ENCODE peak calls at places on chromosomes 11 and 22, in four cellular contexts. I, K, C and A are unnamed samples.

GRCh38 chr11:100808904-100809491 is 121.9 kb downstream of the ARHGAP42 start:
- DNase-seq in I (no peak), K (peak; percentile 23), C (no peak), A (peak; percentile 61)

GRCh38 chr11:93198221-93198650 is 445 bp upstream of the SLC36A4 start:
- DNase-seq in I (no peak), K (no peak), C (no peak), A (no peak)

GRCh38 chr22:30005213-30005857 is 74.9 kb upstream of the HORMAD2 start:
- DNase-seq in I (peak; percentile 70), K (peak; percentile 75), C (peak; percentile 69), A (peak; percentile 89)

GRCh38 chr11:68354181-68354872 is 41.9 kb downstream of the LRP5 start:
- DNase-seq in I (peak; percentile 83), K (peak; percentile 72), C (peak; percentile 85), A (peak; percentile 91)

GRCh38 chr11:107018902-107019493 is 722 bp upstream of the GUCY1A2 start:
- DNase-seq in I (peak; percentile 47), K (peak; percentile 92), C (peak; percentile 56), A (peak; percentile 91)

GRCh38 chr11:47905358-47906059 is 57.4 kb upstream of the NUP160 start:
- DNase-seq in I (no peak), K (no peak), C (no peak), A (no peak)

GRCh38 chr11:119228535-119229302 is 22.6 kb downstream of the CBL start:
- DNase-seq in I (no peak), K (no peak), C (no peak), A (no peak)

GRCh38 chr11:126480410-126481302 is 125.2 kb downstream of the ST3GAL4 start:
- DNase-seq in I (peak; percentile 85), K (peak; percentile 91), C (peak; percentile 68), A (peak; percentile 96)

GRCh38 chr11:2132229-2132620 is 7.0 kb downstream of the IGF2 start:
- DNase-seq in I (no peak), K (no peak), C (no peak), A (no peak)

GRCh38 chr22:41976070-41976901 is 7.0 kb downstream of the SEPTIN3 start:
- DNase-seq in I (no peak), K (peak; percentile 68), C (peak; percentile 34), A (peak; percentile 67)

GRCh38 chr11:63508745-63509144 is 2.9 kb downstream of the LGALS12 start:
- DNase-seq in I (no peak), K (no peak), C (no peak), A (no peak)

GRCh38 chr11:86099727-86100320 is 30.9 kb upstream of the PICALM start:
- DNase-seq in I (no peak), K (peak; percentile 26), C (no peak), A (no peak)

GRCh38 chr11:118628432-118628831 is 21.0 kb downstream of the PHLDB1 start:
- DNase-seq in I (no peak), K (no peak), C (peak; percentile 77), A (no peak)

GRCh38 chr11:32630844-32631243 is 47.2 kb downstream of the EIF3M start:
- DNase-seq in I (no peak), K (no peak), C (no peak), A (no peak)

GRCh38 chr11:129699711-129700304 is 115.8 kb upstream of the TMEM45B start:
- DNase-seq in I (no peak), K (no peak), C (no peak), A (no peak)

GRCh38 chr11:95910638-95911368 is 13.1 kb downstream of the MTMR2 start:
- DNase-seq in I (no peak), K (no peak), C (no peak), A (no peak)

GRCh38 chr22:29916007-29916544 is 33.1 kb downstream of the MTMR3 start:
- DNase-seq in I (no peak), K (no peak), C (no peak), A (peak; percentile 22)

GRCh38 chr22:35056486-35056885 is 9.5 kb upstream of the ISX start:
- DNase-seq in I (no peak), K (no peak), C (no peak), A (no peak)

GRCh38 chr11:46543564-46543963 is 50.3 kb downstream of the AMBRA1 start:
- DNase-seq in I (no peak), K (no peak), C (no peak), A (no peak)

GRCh38 chr11:61549662-61550568 is 31.0 kb downstream of the SYT7 start:
- DNase-seq in I (no peak), K (no peak), C (peak; percentile 54), A (no peak)

GRCh38 chr11:70610561-70610960 is 212.2 kb downstream of the CTTN start:
- DNase-seq in I (no peak), K (peak; percentile 55), C (no peak), A (peak; percentile 51)

GRCh38 chr11:67265633-67266423 is 445 bp upstream of the GRK2 start:
- DNase-seq in I (peak; percentile 82), K (peak; percentile 89), C (peak; percentile 89), A (peak; percentile 88)

GRCh38 chr22:24416095-24416494 is 11.3 kb upstream of the ADORA2A start:
- DNase-seq in I (peak; percentile 15), K (no peak), C (no peak), A (no peak)
- H3K4me1 ChIP-seq in I (no peaks in the 10 kb centered on the region), K (no peaks in the 10 kb centered on the region), C (peaks cover 23% of the 10 kb centered on the region), A (peaks cover 3% of the 10 kb centered on the region)

DNA sequence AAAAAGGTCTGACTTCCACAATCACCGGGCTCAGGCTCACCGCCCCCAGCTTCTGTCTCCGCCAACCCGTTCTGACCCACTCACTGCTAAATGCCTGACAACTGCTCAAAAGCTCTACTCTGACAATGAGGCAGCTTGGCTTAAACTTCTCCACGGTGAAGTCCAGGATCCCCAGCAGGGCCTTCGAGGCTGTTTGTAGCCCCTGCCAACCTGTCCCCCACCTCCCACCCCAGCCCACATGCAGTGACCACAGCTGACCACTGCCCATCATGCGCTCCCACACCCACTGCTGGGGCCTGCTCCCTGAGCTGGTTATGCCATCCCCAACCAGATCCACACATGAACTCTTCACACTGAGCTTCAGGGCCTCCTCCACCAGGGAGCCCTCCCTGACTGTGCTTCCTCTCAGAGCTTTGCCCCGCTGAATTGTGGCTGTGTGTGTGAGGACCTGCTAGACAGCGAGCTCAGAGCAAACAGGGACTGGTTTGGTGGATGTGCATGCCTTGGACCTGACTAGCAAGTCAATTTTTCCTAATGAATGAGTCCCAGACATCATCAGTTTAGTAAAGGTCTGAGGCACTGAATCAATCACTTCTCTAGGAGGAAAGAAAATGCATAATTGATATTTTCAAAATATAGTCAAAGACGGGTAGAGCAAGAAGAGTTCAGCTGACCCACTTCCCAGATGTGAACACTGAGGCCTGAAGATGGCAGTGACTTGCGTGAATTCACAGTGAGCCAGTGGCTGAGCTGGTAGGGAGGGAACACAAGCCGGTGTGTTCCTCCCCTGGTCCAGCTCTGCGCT is 7.7 kb downstream of the LRRC32 start:
- DNase-seq in I (peak; percentile 13), K (no peak), C (no peak), A (no peak)
- H3K4me1 ChIP-seq in I (peaks cover 5% of the 10 kb centered on the region), K (no peaks in the 10 kb centered on the region), C (peaks cover 55% of the 10 kb centered on the region), A (peaks cover 30% of the 10 kb centered on the region)

GRCh38 chr11:19625438-19625837 is 87.2 kb upstream of the NAV2 start:
- DNase-seq in I (no peak), K (no peak), C (no peak), A (no peak)
- H3K4me1 ChIP-seq in I (no peaks in the 10 kb centered on the region), K (no peaks in the 10 kb centered on the region), C (peaks cover 21% of the 10 kb centered on the region), A (peaks cover 31% of the 10 kb centered on the region)

DNA sequence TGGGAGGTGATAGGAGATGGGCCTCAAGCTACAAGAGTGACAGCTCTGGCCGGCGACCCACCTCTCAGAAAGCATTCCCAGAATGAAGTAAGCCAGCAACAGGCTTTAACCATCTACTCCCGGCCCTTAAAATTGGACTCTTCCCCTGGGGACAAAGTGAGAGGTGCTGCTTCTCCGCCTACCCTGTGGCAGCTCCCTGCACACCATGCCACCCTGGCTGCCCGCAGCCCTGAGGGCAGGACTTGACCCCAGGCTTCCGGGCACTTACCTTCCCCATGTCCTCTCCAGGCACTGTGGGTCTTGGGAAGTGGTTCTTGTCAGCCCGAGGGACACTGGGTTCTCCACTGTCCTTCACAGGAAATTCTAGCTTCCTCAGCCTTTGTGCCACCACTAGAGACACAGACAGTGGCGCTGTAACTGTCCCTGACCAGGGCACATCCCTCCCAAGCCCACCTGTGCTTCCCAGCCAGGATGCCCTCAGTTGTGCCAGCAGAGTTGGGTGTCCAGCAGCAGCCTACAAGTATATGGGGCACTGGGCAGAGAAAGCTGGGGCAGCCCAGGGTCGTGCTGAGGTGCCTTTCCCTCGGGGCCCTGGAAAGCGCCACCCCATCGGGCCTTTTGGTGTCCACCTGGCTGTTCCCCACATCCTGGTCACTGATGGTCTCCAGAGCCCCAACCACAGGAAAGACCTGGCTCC is 28.9 kb downstream of the PPP2R1B start:
- DNase-seq in I (peak; percentile 47), K (no peak), C (peak; percentile 17), A (no peak)
- H3K4me1 ChIP-seq in I (peaks cover 47% of the 10 kb centered on the region), K (peaks cover 34% of the 10 kb centered on the region), C (peaks cover 64% of the 10 kb centered on the region), A (peaks cover 72% of the 10 kb centered on the region)